ENCODE peak calls at places on chromosomes 13 and 19, in eight cellular contexts. I is CD4-positive, alpha-beta memory T cell; F is Karpas-422; D is epithelial cell of esophagus; Y is pancreas; N is prostate gland; X is CD8-positive, alpha-beta memory T cell; A is heart left ventricle. G is an unnamed sample.

GRCh38 chr13:48761256-48761655 is 107.5 kb downstream of the CYSLTR2 start:
- DNase-seq in F (no peak), D (no peak), Y (no peak), A (no peak), X (no peak), I (no peak), N (no peak), G (no peak)

GRCh38 chr13:93620366-93620765 is 393.8 kb downstream of the GPC6 start:
- DNase-seq in D (no peak), N (no peak), F (no peak), Y (no peak), A (no peak), X (no peak), I (no peak), G (no peak)

GRCh38 chr19:46201413-46202310 is 27.9 kb upstream of the IGFL1 start:
- DNase-seq in X (no peak), I (no peak), N (no peak), Y (no peak), A (no peak), F (no peak), D (peak; percentile 37), G (no peak)

GRCh38 chr19:39246951-39247669 is 1.5 kb downstream of the IFNL4 start:
- DNase-seq in F (no peak), A (no peak), Y (no peak), I (no peak), N (no peak), X (no peak), D (peak; percentile 20), G (no peak)

GRCh38 chr13:32530841-32531253 is 7.7 kb downstream of the N4BP2L2 start:
- DNase-seq in I (peak; percentile 34), D (no peak), F (no peak), Y (peak; percentile 20), N (peak; percentile 12), X (no peak), A (no peak), G (no peak)

GRCh38 chr19:16200038-16200775 is 2.5 kb downstream of the AP1M1 start:
- DNase-seq in A (no peak), I (no peak), D (peak; percentile 23), F (no peak), Y (no peak), X (no peak), N (no peak), G (no peak)

GRCh38 chr19:11982526-11982925 is 17.7 kb downstream of the ZNF763 start:
- DNase-seq in D (peak; percentile 73), X (no peak), A (no peak), F (no peak), N (no peak), Y (no peak), I (no peak), G (no peak)

GRCh38 chr19:38389101-38389925 is 816 bp downstream of the SPRED3 start:
- DNase-seq in X (no peak), F (no peak), A (no peak), N (no peak), D (peak; percentile 73), Y (no peak), I (no peak), G (no peak)

GRCh38 chr19:19530423-19530804 is 1.7 kb downstream of the YJEFN3 start:
- DNase-seq in Y (no peak), I (no peak), N (no peak), X (no peak), F (no peak), D (no peak), A (no peak), G (no peak)

GRCh38 chr13:112215871-112216270 is 148.9 kb downstream of the SOX1 start:
- DNase-seq in D (no peak), Y (no peak), F (no peak), X (no peak), I (no peak), A (no peak), N (no peak), G (no peak)

GRCh38 chr13:71030789-71031188 is 836.2 kb downstream of the DACH1 start:
- DNase-seq in X (no peak), Y (no peak), N (no peak), D (no peak), F (no peak), A (no peak), I (no peak), G (no peak)

GRCh38 chr13:99083976-99084375 is 106.1 kb upstream of the DOCK9 start:
- DNase-seq in A (no peak), I (peak; percentile 20), Y (peak; percentile 54), N (no peak), F (no peak), X (no peak), D (no peak), G (no peak)

GRCh38 chr19:2616741-2617392 is 85.6 kb downstream of the GNG7 start:
- DNase-seq in D (no peak), Y (peak; percentile 66), X (no peak), F (peak; percentile 64), A (peak; percentile 73), N (no peak), I (no peak), G (no peak)

DNA sequence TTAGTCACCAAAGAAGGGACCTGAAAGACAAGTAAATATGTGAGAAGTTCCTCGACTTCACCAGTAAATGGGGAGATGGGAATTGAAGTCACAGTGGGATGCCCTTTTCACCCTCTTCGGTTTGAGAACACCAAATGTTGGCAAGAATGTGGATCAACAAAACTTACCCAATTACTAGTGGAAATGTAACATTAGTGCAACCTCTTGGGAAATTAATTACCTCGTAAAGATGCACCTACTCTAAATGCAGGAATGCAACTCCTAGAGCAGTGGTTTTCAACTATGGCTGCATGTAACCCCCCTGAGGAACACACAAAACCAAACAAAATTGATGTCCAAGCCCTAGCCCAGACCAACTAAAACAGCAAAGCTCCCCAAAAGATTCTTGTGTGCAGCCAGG is 78.1 kb downstream of the LNX2 start:
- DNase-seq in I (no peak), Y (no peak), X (no peak), N (no peak), F (no peak), A (no peak), D (no peak), G (no peak)
- H3K4me3 ChIP-seq in I (no peak overlapping the region), Y (no peak overlapping the region), X (no peak overlapping the region), N (no peak overlapping the region), F (no peak overlapping the region), A (no peak overlapping the region), D (no peak overlapping the region), G (no peak overlapping the region)

DNA sequence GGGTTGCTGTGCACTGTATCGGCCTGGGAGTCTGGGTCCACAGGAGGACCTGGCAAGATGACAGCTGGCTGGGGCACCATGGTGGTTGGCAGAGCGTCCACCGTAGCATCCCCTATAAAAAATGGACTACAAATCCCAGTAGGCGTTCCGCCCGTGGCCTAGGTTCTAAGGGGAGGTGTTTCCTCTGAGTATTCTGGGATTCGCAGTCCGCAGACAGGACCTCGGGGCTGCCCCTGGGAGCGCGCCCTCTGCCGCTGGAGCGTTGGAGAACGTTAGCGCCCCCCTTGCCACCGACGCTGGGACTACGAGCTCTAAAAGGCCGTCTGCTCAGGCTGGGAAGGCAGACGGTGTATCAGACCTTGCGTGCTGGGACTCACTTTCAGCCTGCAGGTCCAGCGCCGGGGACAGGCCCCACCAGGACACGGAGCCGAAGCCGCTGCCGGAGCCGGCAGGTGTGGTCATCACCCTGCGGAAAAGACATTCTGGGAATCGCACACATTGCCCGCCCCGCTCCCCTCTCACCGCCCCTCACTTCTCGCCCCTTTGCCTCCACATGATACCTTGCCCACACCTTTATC is 372 bp downstream of the DNAAF3 start:
- DNase-seq in X (no peak), D (peak; percentile 90), I (no peak), A (peak; percentile 75), N (no peak), Y (peak; percentile 53), F (peak; percentile 27), G (peak; percentile 66)
- H3K4me3 ChIP-seq in X (peak overlapping the region; percentile 26), D (peak overlapping the region; percentile 66), I (no peak overlapping the region), A (peak overlapping the region; percentile 39), N (no peak overlapping the region), Y (peak overlapping the region; percentile 40), F (no peak overlapping the region), G (peak overlapping the region; percentile 59)

DNA sequence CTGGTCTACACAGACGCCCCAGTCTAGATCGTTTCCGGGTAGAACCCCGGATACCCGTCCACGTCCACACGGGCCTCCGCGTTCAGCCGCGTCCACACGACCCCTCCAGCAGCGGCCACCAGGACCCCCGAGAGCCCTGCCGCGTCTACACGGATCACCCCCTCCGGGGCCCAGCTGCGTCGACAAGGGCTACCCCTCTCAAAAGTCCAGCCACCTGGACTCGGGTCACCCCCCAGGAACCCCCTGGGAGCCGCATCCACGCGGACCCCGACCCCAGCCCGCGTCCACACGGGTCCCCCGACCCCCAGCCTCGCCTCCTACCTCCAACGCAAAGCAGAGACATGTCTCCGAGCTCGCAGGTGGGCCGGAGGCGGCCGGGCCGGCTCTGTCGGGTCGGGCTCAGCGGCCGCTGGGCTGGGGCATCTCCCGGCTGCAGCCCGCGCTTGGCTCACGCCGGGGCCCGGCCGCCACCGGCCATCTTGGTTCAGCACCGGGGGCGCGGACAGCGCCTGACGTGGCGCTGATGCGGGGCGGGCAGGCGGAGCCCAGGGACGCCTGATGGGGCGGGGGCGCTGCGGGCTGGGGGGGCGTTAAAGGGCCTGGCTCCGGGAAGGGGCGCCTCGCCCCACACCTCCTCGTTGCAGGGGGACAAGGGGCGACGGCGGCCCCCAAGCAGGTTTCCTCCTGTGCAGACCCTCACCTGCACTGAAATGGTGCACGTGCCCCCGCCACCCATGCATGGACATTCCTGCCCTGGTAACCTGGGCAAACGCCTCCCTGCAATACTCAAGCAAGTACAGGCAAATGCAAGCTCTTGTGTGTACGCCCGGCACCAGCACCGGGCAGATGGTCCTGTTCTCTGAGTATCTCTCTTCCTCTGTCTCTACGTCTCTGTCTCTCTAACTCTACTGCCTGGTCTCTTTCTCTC is at the start of gene UNC13A:
- DNase-seq in D (peak; percentile 47), A (peak; percentile 73), Y (peak; percentile 27), N (no peak), X (peak; percentile 31), I (peak; percentile 40), F (no peak), G (no peak)
- H3K4me3 ChIP-seq in D (no peak within 1 kb of the TSS), A (no peak within 1 kb of the TSS), Y (no peak within 1 kb of the TSS), N (no peak within 1 kb of the TSS), X (no peak within 1 kb of the TSS), I (no peak within 1 kb of the TSS), F (no peak within 1 kb of the TSS), G (peak within 1 kb of the TSS; percentile 13)

GRCh38 chr19:18393836-18394235 is 3.6 kb downstream of the LRRC25 start:
- DNase-seq in A (peak; percentile 83), N (no peak), Y (no peak), F (no peak), I (no peak), X (no peak), D (no peak), G (no peak)
- H3K4me3 ChIP-seq in A (peak overlapping the region; percentile 21), N (no peak overlapping the region), Y (no peak overlapping the region), F (no peak overlapping the region), I (no peak overlapping the region), X (no peak overlapping the region), D (no peak overlapping the region), G (no peak overlapping the region)